ENCODE peak calls at places on chromosome 14, in seven cellular contexts. X is H9, D is neuronal stem cell, O is IMR-90, H is mesenchymal stem cell, A is mesendoderm, J is H1. S is an unnamed sample.

GRCh38 chr14:89320381-89321000 is 96.5 kb downstream of the FOXN3 start:
- DNase-seq in X (no peak), D (no peak), O (peak), H (no peak), A (peak), J (no peak), S (no peak)

GRCh38 chr14:104105822-104106470 is 20.4 kb downstream of the ASPG start:
- DNase-seq in X (peak), D (no peak), O (no peak), H (no peak), A (no peak), J (peak), S (no peak)

GRCh38 chr14:69879175-69880047 is at the start of gene SMOC1:
- DNase-seq in X (peak), D (peak), O (peak), H (peak), A (peak), J (peak), S (peak)

GRCh38 chr14:87030182-87030581 is 962.8 kb downstream of the GALC start:
- DNase-seq in X (no peak), D (no peak), O (no peak), H (no peak), A (no peak), J (no peak), S (no peak)

GRCh38 chr14:30935445-30935844 is 61.1 kb downstream of the COCH start:
- DNase-seq in X (no peak), D (no peak), O (no peak), H (no peak), A (no peak), J (no peak), S (no peak)

GRCh38 chr14:50668008-50668851 is at the start of gene SAV1:
- DNase-seq in X (peak), D (peak), O (peak), H (peak), A (peak), J (peak), S (peak)

GRCh38 chr14:101562659-101563351 is 1.5 kb downstream of the DIO3 start:
- DNase-seq in X (no peak), D (no peak), O (no peak), H (no peak), A (no peak), J (no peak), S (no peak)

GRCh38 chr14:101496779-101497420 is 64.4 kb upstream of the DIO3 start:
- DNase-seq in X (peak), D (peak), O (no peak), H (no peak), A (peak), J (no peak), S (no peak)

GRCh38 chr14:36975834-36976233 is 196.6 kb downstream of the SLC25A21 start:
- DNase-seq in X (no peak), D (no peak), O (peak), H (peak), A (peak), J (no peak), S (no peak)

GRCh38 chr14:96519970-96520369 is 17.8 kb downstream of the PAPOLA start:
- DNase-seq in X (no peak), D (no peak), O (no peak), H (no peak), A (no peak), J (no peak), S (no peak)

GRCh38 chr14:92971601-92972180 is 48.7 kb downstream of the CHGA start:
- DNase-seq in X (no peak), D (no peak), O (no peak), H (no peak), A (no peak), J (no peak), S (no peak)

GRCh38 chr14:33938131-33938949 is 12.5 kb downstream of the EGLN3 start:
- DNase-seq in X (peak), D (no peak), O (no peak), H (peak), A (peak), J (peak), S (peak)

GRCh38 chr14:66395300-66395699 is 90.9 kb upstream of the CCDC196 start:
- DNase-seq in X (no peak), D (no peak), O (no peak), H (no peak), A (peak), J (no peak), S (no peak)

GRCh38 chr14:50559990-50560928 is at the start of gene ATL1:
- DNase-seq in X (peak), D (peak), O (peak), H (peak), A (peak), J (peak), S (peak)

GRCh38 chr14:68519788-68520187 is 273.1 kb downstream of the ZFP36L1 start:
- DNase-seq in X (no peak), D (no peak), O (no peak), H (no peak), A (no peak), J (no peak), S (peak)

GRCh38 chr14:76498536-76498935 is 122.6 kb downstream of the ESRRB start:
- DNase-seq in X (no peak), D (no peak), O (no peak), H (no peak), A (no peak), J (no peak), S (no peak)

GRCh38 chr14:26330982-26331381 is 266.9 kb downstream of the NOVA1 start:
- DNase-seq in X (no peak), D (no peak), O (no peak), H (no peak), A (peak), J (no peak), S (no peak)

GRCh38 chr14:60277605-60278190 is 28.7 kb downstream of the PPM1A start:
- DNase-seq in X (no peak), D (no peak), O (no peak), H (no peak), A (peak), J (no peak), S (no peak)
- H3K4me2 ChIP-seq in X (no peak), D (no peak), O (no peak), H (no peak), A (no peak), J (no peak), S (no peak)

DNA sequence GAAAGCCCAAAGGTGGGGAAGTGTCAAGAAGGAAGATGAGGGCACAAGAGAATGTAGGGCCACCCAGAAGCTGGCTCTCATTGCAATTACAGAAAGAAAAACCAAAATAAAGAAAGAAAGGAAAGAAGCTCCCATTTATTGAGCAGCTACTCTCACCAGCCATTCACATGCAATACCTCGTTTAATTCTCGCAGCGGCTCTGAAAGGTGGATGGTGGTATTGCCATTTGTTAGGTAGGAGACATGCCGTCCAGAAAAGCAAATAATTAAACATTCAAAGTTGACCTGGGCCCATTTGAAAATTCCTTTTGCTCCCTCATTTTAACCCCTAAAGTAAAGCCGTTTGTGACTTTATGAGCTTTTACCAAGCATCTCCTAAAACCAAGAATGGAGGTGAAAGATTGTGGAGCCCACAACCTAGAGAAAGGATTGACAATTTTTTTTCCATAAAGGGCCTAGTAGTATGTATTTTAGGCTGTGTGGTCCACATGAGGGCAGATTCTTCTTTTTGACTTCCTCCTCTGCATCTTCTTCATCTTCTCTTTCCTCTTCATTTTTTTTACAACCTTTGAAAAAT is 5.3 kb downstream of the SERPINA3 start:
- DNase-seq in X (no peak), D (no peak), O (no peak), H (no peak), A (no peak), J (no peak), S (no peak)
- H3K9ac ChIP-seq in X (no peak), D (no peak), O (no peak), H (no peak), A (no peak), J (no peak), S (no peak)

GRCh38 chr14:35534884-35535793 is 1.2 kb downstream of the INSM2 start:
- DNase-seq in X (peak), D (peak), O (peak), H (peak), A (peak), J (peak), S (peak)

GRCh38 chr14:35532783-35533356 is 1.1 kb upstream of the INSM2 start:
- DNase-seq in X (no peak), D (no peak), O (no peak), H (no peak), A (no peak), J (no peak), S (no peak)

GRCh38 chr14:35534130-35534883 is at the start of gene INSM2:
- DNase-seq in X (no peak), D (peak), O (peak), H (no peak), A (peak), J (no peak), S (no peak)

GRCh38 chr14:35531960-35532747 is 1.8 kb upstream of the INSM2 start:
- DNase-seq in X (no peak), D (no peak), O (no peak), H (no peak), A (no peak), J (no peak), S (no peak)

GRCh38 chr14:35533357-35534129 is 421 bp upstream of the INSM2 start:
- DNase-seq in X (peak), D (peak), O (peak), H (peak), A (peak), J (peak), S (peak)
- H2BK120ac ChIP-seq in X (no peak), D (no peak), O (no peak), H (no peak), A (no peak), J (no peak), S (no peak)

DNA sequence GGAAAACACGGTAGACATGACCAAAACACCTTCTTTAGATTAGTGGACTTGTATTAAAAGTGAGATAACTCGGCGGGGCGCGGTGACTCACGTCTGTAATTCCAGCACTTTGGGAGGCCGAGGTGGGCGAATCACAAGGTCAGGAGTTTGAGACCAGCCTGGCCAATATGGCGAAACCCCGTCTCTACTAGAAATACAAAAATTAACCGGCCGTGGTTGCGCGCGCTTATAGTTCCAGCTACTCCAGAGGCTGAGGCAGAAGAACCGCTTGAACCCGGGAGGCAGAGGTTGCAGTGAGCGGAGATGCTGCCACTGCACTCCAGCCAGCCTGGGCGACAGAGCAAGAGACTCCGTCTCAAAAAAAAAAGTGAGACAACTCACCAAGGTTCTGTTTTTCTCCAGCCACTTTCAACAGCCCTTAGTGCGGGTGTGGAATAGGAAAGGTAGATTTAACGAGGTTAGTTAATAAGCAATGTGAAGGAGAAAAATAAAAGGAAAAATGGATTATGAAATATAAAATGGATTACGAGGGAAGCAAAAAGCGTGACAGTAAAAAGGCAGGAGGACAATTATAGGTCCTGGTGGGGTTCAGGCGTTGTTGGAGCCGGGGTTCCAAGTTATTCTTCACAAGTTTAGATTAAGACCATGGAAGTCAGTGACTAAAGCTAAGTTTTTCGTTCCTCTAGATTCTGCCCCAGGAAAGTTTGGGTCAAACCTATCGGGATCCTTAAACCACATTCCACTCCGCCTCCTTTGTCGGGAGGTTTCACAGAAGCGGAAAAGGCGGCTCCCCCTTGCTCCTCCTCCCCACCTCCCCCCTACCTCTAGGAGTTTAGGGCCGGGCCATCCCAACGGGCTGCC is 534 bp downstream of the PPP2R3C start:
- DNase-seq in X (no peak), D (no peak), O (no peak), H (peak), A (no peak), J (no peak), S (peak)
- H3K4me2 ChIP-seq in X (peak), D (peak), O (peak), H (peak), A (peak), J (peak), S (peak)

DNA sequence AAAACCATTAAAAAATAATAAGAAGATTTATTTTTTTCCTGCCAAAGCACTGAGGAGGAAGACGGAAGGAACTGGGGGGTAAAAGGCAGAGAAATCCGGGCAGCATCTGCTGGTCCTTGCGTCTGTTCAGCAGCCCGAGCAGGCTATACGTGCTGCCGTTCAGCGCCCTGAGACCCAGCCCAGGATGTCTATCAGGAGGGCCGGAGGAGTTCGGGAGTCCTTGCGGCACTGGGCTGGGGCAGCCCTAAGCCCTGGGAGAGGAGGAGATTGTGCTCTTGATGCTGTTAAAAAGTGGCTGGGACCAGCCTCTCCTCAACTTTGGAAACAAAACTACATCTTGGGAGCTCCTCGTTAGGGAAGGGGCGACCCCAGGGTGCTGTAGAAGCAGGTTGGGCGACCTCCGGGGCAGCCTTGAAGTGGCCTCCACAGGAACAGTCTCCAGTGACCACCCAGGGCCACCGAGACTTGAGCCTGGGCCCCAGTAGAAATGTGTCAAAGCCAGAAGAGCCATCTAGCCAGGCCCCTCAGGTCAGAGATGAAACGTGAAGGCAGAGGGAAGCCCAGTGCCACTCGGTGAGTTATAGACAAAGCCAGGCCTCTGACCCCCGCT is 14.3 kb downstream of the PGF start:
- DNase-seq in X (no peak), D (no peak), O (no peak), H (no peak), A (no peak), J (no peak), S (no peak)
- H3K9ac ChIP-seq in X (no peak), D (no peak), O (no peak), H (peak), A (no peak), J (no peak), S (no peak)

GRCh38 chr14:79011091-79011919 is 841.1 kb downstream of the NRXN3 start:
- DNase-seq in X (peak), D (peak), O (peak), H (peak), A (peak), J (no peak), S (no peak)
- H2BK120ac ChIP-seq in X (no peak), D (no peak), O (peak), H (no peak), A (no peak), J (no peak), S (no peak)

GRCh38 chr14:62076825-62077660 is 314.8 kb downstream of the SNAPC1 start:
- DNase-seq in X (no peak), D (no peak), O (no peak), H (no peak), A (no peak), J (no peak), S (no peak)
- H3K4me2 ChIP-seq in X (no peak), D (no peak), O (no peak), H (no peak), A (no peak), J (no peak), S (no peak)

GRCh38 chr14:55277972-55278740 is 6.9 kb downstream of the FBXO34 start:
- DNase-seq in X (no peak), D (no peak), O (no peak), H (peak), A (no peak), J (no peak), S (no peak)

GRCh38 chr14:55281316-55281839 is 10.2 kb downstream of the FBXO34 start:
- DNase-seq in X (no peak), D (no peak), O (no peak), H (peak), A (no peak), J (no peak), S (no peak)

GRCh38 chr14:55276736-55277135 is 5.5 kb downstream of the FBXO34 start:
- DNase-seq in X (no peak), D (no peak), O (no peak), H (no peak), A (peak), J (no peak), S (no peak)

GRCh38 chr14:55274760-55275159 is 3.5 kb downstream of the FBXO34 start:
- DNase-seq in X (no peak), D (no peak), O (peak), H (peak), A (peak), J (no peak), S (peak)

DNA sequence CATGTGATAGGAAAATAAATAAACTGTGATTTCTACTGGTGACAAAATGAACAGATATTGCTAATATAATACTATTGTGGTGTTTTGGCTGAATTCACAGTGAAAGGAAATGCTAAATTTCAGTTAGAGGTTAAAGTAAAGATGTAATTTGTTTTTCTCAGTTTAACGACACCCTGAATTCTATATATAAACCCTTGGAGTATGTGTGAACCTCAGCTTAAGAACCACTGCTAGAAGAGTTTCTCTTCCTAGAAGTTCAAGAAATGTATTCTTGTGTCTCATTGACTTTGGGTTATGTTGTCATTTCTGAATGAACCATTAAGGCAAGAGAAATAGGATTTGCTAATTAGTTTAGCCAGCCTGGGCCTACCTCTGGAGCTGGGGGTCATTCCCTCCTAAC is 8.2 kb downstream of the FBXO34 start:
- DNase-seq in X (no peak), D (no peak), O (no peak), H (no peak), A (no peak), J (no peak), S (no peak)
- H3K9ac ChIP-seq in X (no peak), D (no peak), O (no peak), H (no peak), A (no peak), J (no peak), S (no peak)